ENCODE peak calls at places on chromosomes 2 and 18, in nine cellular contexts. One of them, this sample, is unnamed.

GRCh38 chr2:115165529-115166109 is 723.2 kb downstream of the DPP10 start:
- DNase-seq in A549: peak
- DNase-seq in MCF 10A: peak
- DNase-seq in heart left ventricle: no peak
- DNase-seq in OCI-LY7: peak
- DNase-seq in CD8-positive, alpha-beta T cell: no peak
- DNase-seq in activated B cell treated with CpG ODN at 0.5 μM for 24 hours: no peak
- DNase-seq in cardiac fibroblast: peak
- DNase-seq in neural progenitor cell: peak
- DNase-seq in this sample: no peak

GRCh38 chr2:38010995-38011394 is 65.0 kb downstream of the CYP1B1 start:
- DNase-seq in A549: no peak
- DNase-seq in OCI-LY7: no peak
- DNase-seq in MCF 10A: peak
- DNase-seq in cardiac fibroblast: no peak
- DNase-seq in heart left ventricle: no peak
- DNase-seq in activated B cell treated with CpG ODN at 0.5 μM for 24 hours: no peak
- DNase-seq in neural progenitor cell: no peak
- DNase-seq in CD8-positive, alpha-beta T cell: no peak
- DNase-seq in this sample: no peak

GRCh38 chr2:218999881-219000568 is 6.8 kb upstream of the CRYBA2 start:
- DNase-seq in OCI-LY7: no peak
- DNase-seq in neural progenitor cell: peak
- DNase-seq in MCF 10A: no peak
- DNase-seq in heart left ventricle: no peak
- DNase-seq in CD8-positive, alpha-beta T cell: no peak
- DNase-seq in cardiac fibroblast: no peak
- DNase-seq in activated B cell treated with CpG ODN at 0.5 μM for 24 hours: no peak
- DNase-seq in A549: no peak
- DNase-seq in this sample: no peak

GRCh38 chr18:25245299-25245698 is 106.7 kb downstream of the ZNF521 start:
- DNase-seq in CD8-positive, alpha-beta T cell: no peak
- DNase-seq in cardiac fibroblast: no peak
- DNase-seq in activated B cell treated with CpG ODN at 0.5 μM for 24 hours: no peak
- DNase-seq in heart left ventricle: no peak
- DNase-seq in A549: no peak
- DNase-seq in neural progenitor cell: no peak
- DNase-seq in OCI-LY7: no peak
- DNase-seq in MCF 10A: no peak
- DNase-seq in this sample: no peak

GRCh38 chr2:22795467-22795866 is 589.5 kb upstream of the KLHL29 start:
- DNase-seq in cardiac fibroblast: no peak
- DNase-seq in activated B cell treated with CpG ODN at 0.5 μM for 24 hours: no peak
- DNase-seq in A549: no peak
- DNase-seq in MCF 10A: no peak
- DNase-seq in CD8-positive, alpha-beta T cell: no peak
- DNase-seq in heart left ventricle: no peak
- DNase-seq in OCI-LY7: no peak
- DNase-seq in neural progenitor cell: no peak
- DNase-seq in this sample: no peak

GRCh38 chr2:75432761-75433361 is 127.9 kb downstream of the EVA1A start:
- DNase-seq in cardiac fibroblast: peak
- DNase-seq in CD8-positive, alpha-beta T cell: no peak
- DNase-seq in heart left ventricle: no peak
- DNase-seq in MCF 10A: no peak
- DNase-seq in A549: no peak
- DNase-seq in neural progenitor cell: peak
- DNase-seq in OCI-LY7: peak
- DNase-seq in activated B cell treated with CpG ODN at 0.5 μM for 24 hours: peak
- DNase-seq in this sample: no peak

GRCh38 chr2:180124273-180124881 is 117.3 kb upstream of the CWC22 start:
- DNase-seq in OCI-LY7: peak
- DNase-seq in heart left ventricle: no peak
- DNase-seq in CD8-positive, alpha-beta T cell: no peak
- DNase-seq in activated B cell treated with CpG ODN at 0.5 μM for 24 hours: no peak
- DNase-seq in cardiac fibroblast: peak
- DNase-seq in A549: peak
- DNase-seq in neural progenitor cell: peak
- DNase-seq in MCF 10A: peak
- DNase-seq in this sample: no peak

GRCh38 chr2:238739668-238740067 is 108.2 kb upstream of the TWIST2 start:
- DNase-seq in activated B cell treated with CpG ODN at 0.5 μM for 24 hours: no peak
- DNase-seq in heart left ventricle: no peak
- DNase-seq in MCF 10A: no peak
- DNase-seq in neural progenitor cell: no peak
- DNase-seq in A549: no peak
- DNase-seq in OCI-LY7: no peak
- DNase-seq in cardiac fibroblast: no peak
- DNase-seq in CD8-positive, alpha-beta T cell: no peak
- DNase-seq in this sample: no peak

GRCh38 chr2:42492691-42493467 is 903 bp downstream of the KCNG3 start:
- DNase-seq in cardiac fibroblast: no peak
- DNase-seq in MCF 10A: no peak
- DNase-seq in CD8-positive, alpha-beta T cell: peak
- DNase-seq in activated B cell treated with CpG ODN at 0.5 μM for 24 hours: peak
- DNase-seq in A549: no peak
- DNase-seq in heart left ventricle: no peak
- DNase-seq in neural progenitor cell: peak
- DNase-seq in OCI-LY7: no peak
- DNase-seq in this sample: peak

GRCh38 chr2:7881456-7881855 is 800.4 kb upstream of the ID2 start:
- DNase-seq in CD8-positive, alpha-beta T cell: no peak
- DNase-seq in A549: no peak
- DNase-seq in MCF 10A: no peak
- DNase-seq in cardiac fibroblast: no peak
- DNase-seq in neural progenitor cell: no peak
- DNase-seq in OCI-LY7: peak
- DNase-seq in activated B cell treated with CpG ODN at 0.5 μM for 24 hours: no peak
- DNase-seq in heart left ventricle: no peak
- DNase-seq in this sample: no peak

GRCh38 chr18:75491361-75491760 is 63.9 kb upstream of the SMIM21 start:
- DNase-seq in MCF 10A: no peak
- DNase-seq in activated B cell treated with CpG ODN at 0.5 μM for 24 hours: no peak
- DNase-seq in A549: no peak
- DNase-seq in neural progenitor cell: no peak
- DNase-seq in OCI-LY7: no peak
- DNase-seq in cardiac fibroblast: no peak
- DNase-seq in heart left ventricle: no peak
- DNase-seq in CD8-positive, alpha-beta T cell: no peak
- DNase-seq in this sample: no peak

GRCh38 chr2:45276914-45277313 is 267.7 kb upstream of the SIX2 start:
- DNase-seq in OCI-LY7: no peak
- DNase-seq in cardiac fibroblast: peak
- DNase-seq in activated B cell treated with CpG ODN at 0.5 μM for 24 hours: no peak
- DNase-seq in heart left ventricle: no peak
- DNase-seq in neural progenitor cell: no peak
- DNase-seq in A549: peak
- DNase-seq in MCF 10A: peak
- DNase-seq in CD8-positive, alpha-beta T cell: no peak
- DNase-seq in this sample: no peak

GRCh38 chr2:120934891-120935338 is 199.2 kb downstream of the GLI2 start:
- DNase-seq in cardiac fibroblast: peak
- DNase-seq in neural progenitor cell: no peak
- DNase-seq in heart left ventricle: no peak
- DNase-seq in activated B cell treated with CpG ODN at 0.5 μM for 24 hours: no peak
- DNase-seq in MCF 10A: peak
- DNase-seq in CD8-positive, alpha-beta T cell: no peak
- DNase-seq in A549: peak
- DNase-seq in OCI-LY7: no peak
- DNase-seq in this sample: no peak

GRCh38 chr2:20516646-20517341 is 69.9 kb downstream of the RHOB start:
- DNase-seq in CD8-positive, alpha-beta T cell: no peak
- DNase-seq in MCF 10A: no peak
- DNase-seq in cardiac fibroblast: peak
- DNase-seq in activated B cell treated with CpG ODN at 0.5 μM for 24 hours: no peak
- DNase-seq in neural progenitor cell: no peak
- DNase-seq in OCI-LY7: no peak
- DNase-seq in A549: no peak
- DNase-seq in heart left ventricle: peak
- DNase-seq in this sample: no peak

GRCh38 chr2:230319211-230319862 is 7.7 kb upstream of the SP140L start:
- DNase-seq in activated B cell treated with CpG ODN at 0.5 μM for 24 hours: no peak
- DNase-seq in CD8-positive, alpha-beta T cell: peak
- DNase-seq in cardiac fibroblast: no peak
- DNase-seq in OCI-LY7: peak
- DNase-seq in MCF 10A: no peak
- DNase-seq in A549: no peak
- DNase-seq in neural progenitor cell: no peak
- DNase-seq in heart left ventricle: no peak
- DNase-seq in this sample: no peak
- TF ChIP-seq CTCF in activated B cell treated with CpG ODN at 0.5 μM for 24 hours: no peak
- TF ChIP-seq CTCF in CD8-positive, alpha-beta T cell: no peak
- TF ChIP-seq CTCF in cardiac fibroblast: no peak
- TF ChIP-seq CTCF in OCI-LY7: no peak
- TF ChIP-seq CTCF in MCF 10A: no peak
- TF ChIP-seq CTCF in A549: no peak
- TF ChIP-seq CTCF in neural progenitor cell: no peak
- TF ChIP-seq CTCF in heart left ventricle: no peak
- TF ChIP-seq CTCF in this sample: no peak

DNA sequence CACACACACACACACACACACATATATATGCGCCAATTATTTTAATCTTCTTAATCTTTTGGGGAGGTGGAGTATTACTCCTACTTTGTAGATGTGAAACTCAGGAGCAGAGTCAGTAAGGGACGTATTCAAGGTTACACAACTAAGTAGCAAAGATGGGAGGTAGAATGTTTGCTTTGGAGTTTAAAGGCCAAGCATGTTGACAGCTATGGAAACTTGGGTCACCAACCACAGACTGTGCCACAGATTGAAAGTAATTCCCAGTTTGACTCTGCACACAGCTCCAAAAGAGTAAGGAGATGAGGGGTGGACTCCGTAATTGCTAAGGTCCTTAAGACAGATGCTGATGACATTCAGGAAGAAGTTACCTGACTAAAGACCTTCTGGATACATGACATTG is 124.8 kb upstream of the ITGB6 start:
- DNase-seq in MCF 10A: no peak
- DNase-seq in OCI-LY7: no peak
- DNase-seq in activated B cell treated with CpG ODN at 0.5 μM for 24 hours: no peak
- DNase-seq in heart left ventricle: no peak
- DNase-seq in CD8-positive, alpha-beta T cell: no peak
- DNase-seq in A549: no peak
- DNase-seq in neural progenitor cell: no peak
- DNase-seq in cardiac fibroblast: no peak
- DNase-seq in this sample: no peak
- TF ChIP-seq CTCF in MCF 10A: no peak
- TF ChIP-seq CTCF in OCI-LY7: no peak
- TF ChIP-seq CTCF in activated B cell treated with CpG ODN at 0.5 μM for 24 hours: no peak
- TF ChIP-seq CTCF in heart left ventricle: no peak
- TF ChIP-seq CTCF in CD8-positive, alpha-beta T cell: no peak
- TF ChIP-seq CTCF in A549: no peak
- TF ChIP-seq CTCF in neural progenitor cell: no peak
- TF ChIP-seq CTCF in cardiac fibroblast: no peak
- TF ChIP-seq CTCF in this sample: no peak

DNA sequence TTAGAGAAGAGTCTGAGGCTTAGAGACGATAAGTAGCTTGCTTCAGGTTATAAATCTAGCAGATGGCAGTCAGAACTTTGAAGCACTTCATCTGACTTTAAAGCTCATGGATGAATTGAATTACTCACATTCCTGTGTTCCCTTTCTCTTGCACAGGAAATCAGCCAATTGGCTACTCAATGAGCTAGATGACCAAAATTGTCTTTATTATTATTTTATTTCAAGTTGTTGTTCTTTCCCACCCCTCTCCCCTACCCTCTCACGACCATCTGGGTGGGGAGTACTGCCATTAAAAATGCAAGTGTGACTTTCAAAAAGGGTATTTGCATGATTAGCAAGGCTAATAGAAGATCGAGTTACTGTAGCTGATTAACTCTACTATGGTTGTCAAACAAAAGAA is 491.1 kb downstream of the NR4A2 start:
- DNase-seq in neural progenitor cell: peak
- DNase-seq in MCF 10A: no peak
- DNase-seq in CD8-positive, alpha-beta T cell: no peak
- DNase-seq in activated B cell treated with CpG ODN at 0.5 μM for 24 hours: no peak
- DNase-seq in OCI-LY7: no peak
- DNase-seq in heart left ventricle: no peak
- DNase-seq in A549: no peak
- DNase-seq in cardiac fibroblast: no peak
- DNase-seq in this sample: no peak
- TF ChIP-seq CTCF in neural progenitor cell: no peak
- TF ChIP-seq CTCF in MCF 10A: no peak
- TF ChIP-seq CTCF in CD8-positive, alpha-beta T cell: no peak
- TF ChIP-seq CTCF in activated B cell treated with CpG ODN at 0.5 μM for 24 hours: no peak
- TF ChIP-seq CTCF in OCI-LY7: no peak
- TF ChIP-seq CTCF in heart left ventricle: no peak
- TF ChIP-seq CTCF in A549: no peak
- TF ChIP-seq CTCF in cardiac fibroblast: no peak
- TF ChIP-seq CTCF in this sample: no peak

GRCh38 chr2:65916785-65917295 is 484.4 kb upstream of the SPRED2 start:
- DNase-seq in activated B cell treated with CpG ODN at 0.5 μM for 24 hours: no peak
- DNase-seq in CD8-positive, alpha-beta T cell: no peak
- DNase-seq in A549: no peak
- DNase-seq in MCF 10A: no peak
- DNase-seq in neural progenitor cell: no peak
- DNase-seq in cardiac fibroblast: no peak
- DNase-seq in OCI-LY7: no peak
- DNase-seq in heart left ventricle: no peak
- DNase-seq in this sample: no peak

GRCh38 chr2:65920659-65921058 is 488.3 kb upstream of the SPRED2 start:
- DNase-seq in MCF 10A: no peak
- DNase-seq in OCI-LY7: no peak
- DNase-seq in A549: no peak
- DNase-seq in activated B cell treated with CpG ODN at 0.5 μM for 24 hours: no peak
- DNase-seq in CD8-positive, alpha-beta T cell: no peak
- DNase-seq in heart left ventricle: no peak
- DNase-seq in cardiac fibroblast: no peak
- DNase-seq in neural progenitor cell: no peak
- DNase-seq in this sample: no peak

GRCh38 chr2:65917990-65918389 is 485.6 kb upstream of the SPRED2 start:
- DNase-seq in OCI-LY7: no peak
- DNase-seq in A549: no peak
- DNase-seq in activated B cell treated with CpG ODN at 0.5 μM for 24 hours: no peak
- DNase-seq in CD8-positive, alpha-beta T cell: no peak
- DNase-seq in neural progenitor cell: no peak
- DNase-seq in cardiac fibroblast: no peak
- DNase-seq in MCF 10A: no peak
- DNase-seq in heart left ventricle: no peak
- DNase-seq in this sample: no peak

GRCh38 chr2:65919579-65920188 is 487.3 kb upstream of the SPRED2 start:
- DNase-seq in OCI-LY7: no peak
- DNase-seq in neural progenitor cell: no peak
- DNase-seq in cardiac fibroblast: no peak
- DNase-seq in MCF 10A: no peak
- DNase-seq in CD8-positive, alpha-beta T cell: no peak
- DNase-seq in activated B cell treated with CpG ODN at 0.5 μM for 24 hours: no peak
- DNase-seq in A549: no peak
- DNase-seq in heart left ventricle: no peak
- DNase-seq in this sample: no peak

DNA sequence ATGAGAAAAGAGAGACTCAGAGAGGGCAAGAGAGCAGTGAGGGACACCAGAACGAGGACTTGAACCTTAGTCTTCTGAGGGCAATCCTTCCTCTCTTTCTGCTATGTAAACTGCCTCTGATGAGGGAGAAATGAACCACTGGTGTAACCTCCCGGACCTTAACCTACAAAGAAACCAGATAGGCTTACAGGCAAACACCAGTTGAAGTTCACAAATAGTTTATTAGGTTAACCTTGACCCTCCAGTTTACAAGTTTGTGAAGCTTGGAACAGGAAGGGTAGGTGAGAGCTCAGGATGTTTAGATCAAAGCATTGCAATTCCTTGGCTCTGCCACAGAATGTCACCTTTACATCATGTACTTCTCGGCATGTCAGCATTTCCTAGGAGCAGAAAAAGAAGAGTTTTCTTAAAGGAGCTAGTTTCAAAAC is 486.4 kb upstream of the SPRED2 start:
- DNase-seq in A549: no peak
- DNase-seq in neural progenitor cell: no peak
- DNase-seq in cardiac fibroblast: no peak
- DNase-seq in OCI-LY7: no peak
- DNase-seq in activated B cell treated with CpG ODN at 0.5 μM for 24 hours: no peak
- DNase-seq in MCF 10A: no peak
- DNase-seq in heart left ventricle: no peak
- DNase-seq in CD8-positive, alpha-beta T cell: no peak
- DNase-seq in this sample: no peak
- TF ChIP-seq CTCF in A549: no peak
- TF ChIP-seq CTCF in neural progenitor cell: peak
- TF ChIP-seq CTCF in cardiac fibroblast: no peak
- TF ChIP-seq CTCF in OCI-LY7: no peak
- TF ChIP-seq CTCF in activated B cell treated with CpG ODN at 0.5 μM for 24 hours: no peak
- TF ChIP-seq CTCF in MCF 10A: peak
- TF ChIP-seq CTCF in heart left ventricle: no peak
- TF ChIP-seq CTCF in CD8-positive, alpha-beta T cell: no peak
- TF ChIP-seq CTCF in this sample: peak

This sample was measured in progenitor cell of endocrine pancreas.